ENCODE peak calls at places on chromosomes 2 and 18, in seven cellular contexts. E is uterus, W is left lung, I is A549, T is adrenal gland, L is heart left ventricle, J is foreskin fibroblast. M is an unnamed sample.
A peak's percentile ranks its signal among the peaks of the same experiment; 100 is the strongest.

GRCh38 chr2:126838718-126838985 is 60.0 kb upstream of the TEX51 start:
- DNase-seq in J (no peak), E (no peak), I (no peak), L (no peak), T (no peak), W (no peak), M (no peak)

GRCh38 chr2:157158111-157158510 is 99.4 kb upstream of the GALNT5 start:
- DNase-seq in I (no peak), E (no peak), W (no peak), J (peak; percentile 72), T (no peak), L (no peak), M (no peak)

GRCh38 chr2:67660871-67661270 is 263.7 kb downstream of the ETAA1 start:
- DNase-seq in I (no peak), J (peak; percentile 25), E (no peak), L (no peak), W (no peak), T (no peak), M (no peak)

GRCh38 chr2:95361216-95361980 is 41.1 kb upstream of the FAHD2A start:
- DNase-seq in E (no peak), W (peak; percentile 20), J (no peak), I (no peak), T (no peak), L (no peak), M (no peak)

GRCh38 chr2:159538801-159539200 is 77.5 kb downstream of the BAZ2B start:
- DNase-seq in J (no peak), E (no peak), W (no peak), T (no peak), I (no peak), L (no peak), M (no peak)

GRCh38 chr2:99572798-99573197 is 83.0 kb upstream of the REV1 start:
- DNase-seq in L (no peak), I (no peak), T (no peak), J (no peak), E (no peak), W (no peak), M (no peak)

GRCh38 chr18:13438507-13439056 is 220.0 kb downstream of the LDLRAD4 start:
- DNase-seq in L (no peak), J (no peak), W (no peak), T (no peak), I (no peak), E (no peak), M (no peak)

GRCh38 chr18:80244956-80245730 is 2.2 kb downstream of the PARD6G start:
- DNase-seq in T (no peak), J (no peak), E (no peak), L (no peak), I (no peak), W (no peak), M (no peak)

GRCh38 chr2:180085144-180085543 is 78.0 kb upstream of the CWC22 start:
- DNase-seq in I (no peak), E (no peak), J (no peak), T (no peak), W (no peak), L (no peak), M (no peak)

GRCh38 chr18:21179590-21180220 is 62.3 kb upstream of the GREB1L start:
- DNase-seq in E (peak; percentile 57), W (no peak), T (peak; percentile 71), I (peak; percentile 25), J (peak; percentile 83), L (peak; percentile 52), M (peak; percentile 86)

GRCh38 chr2:176637497-176638166 is 368.4 kb downstream of the MTX2 start:
- DNase-seq in J (peak; percentile 58), I (peak; percentile 29), E (peak; percentile 79), L (peak; percentile 52), T (peak; percentile 32), W (peak; percentile 82), M (peak; percentile 11)

GRCh38 chr2:165390875-165391274 is 78.6 kb upstream of the CSRNP3 start:
- DNase-seq in L (no peak), I (no peak), T (no peak), W (no peak), J (no peak), E (no peak), M (no peak)

GRCh38 chr2:172807011-172807410 is 71.4 kb downstream of the RAPGEF4 start:
- DNase-seq in W (no peak), T (no peak), E (no peak), J (no peak), I (no peak), L (no peak), M (no peak)

GRCh38 chr18:36539674-36540073 is 242.2 kb downstream of the FHOD3 start:
- DNase-seq in L (no peak), W (no peak), E (no peak), T (no peak), I (no peak), J (peak; percentile 55), M (no peak)

GRCh38 chr2:98483257-98483861 is 38.7 kb downstream of the INPP4A start:
- DNase-seq in L (no peak), J (no peak), E (no peak), T (no peak), I (no peak), W (no peak), M (no peak)
- H3K4me3 ChIP-seq in L (no peak overlapping the region), J (no peak overlapping the region), E (no peak overlapping the region), T (no peak overlapping the region), I (no peak overlapping the region), W (no peak overlapping the region), M (no peak overlapping the region)

GRCh38 chr18:49788327-49788908 is 24.9 kb downstream of the ACAA2 start:
- DNase-seq in E (no peak), J (peak; percentile 20), W (no peak), I (no peak), L (no peak), T (no peak), M (peak; percentile 54)

GRCh38 chr18:49786019-49786720 is 27.2 kb downstream of the ACAA2 start:
- DNase-seq in E (no peak), I (no peak), T (no peak), W (no peak), J (no peak), L (no peak), M (no peak)

GRCh38 chr18:49778826-49779465 is 34.4 kb downstream of the ACAA2 start:
- DNase-seq in E (no peak), L (no peak), T (no peak), I (no peak), W (no peak), J (no peak), M (peak; percentile 59)

GRCh38 chr18:49784427-49785185 is 28.7 kb downstream of the ACAA2 start:
- DNase-seq in E (no peak), T (no peak), I (no peak), W (no peak), J (peak; percentile 55), L (no peak), M (peak; percentile 60)
- TF ChIP-seq CTCF in E (no peak), T (peak; percentile 24), I (peak; percentile 26), W (no peak), J (peak; percentile 41), L (no peak), M (peak; percentile 54)

DNA sequence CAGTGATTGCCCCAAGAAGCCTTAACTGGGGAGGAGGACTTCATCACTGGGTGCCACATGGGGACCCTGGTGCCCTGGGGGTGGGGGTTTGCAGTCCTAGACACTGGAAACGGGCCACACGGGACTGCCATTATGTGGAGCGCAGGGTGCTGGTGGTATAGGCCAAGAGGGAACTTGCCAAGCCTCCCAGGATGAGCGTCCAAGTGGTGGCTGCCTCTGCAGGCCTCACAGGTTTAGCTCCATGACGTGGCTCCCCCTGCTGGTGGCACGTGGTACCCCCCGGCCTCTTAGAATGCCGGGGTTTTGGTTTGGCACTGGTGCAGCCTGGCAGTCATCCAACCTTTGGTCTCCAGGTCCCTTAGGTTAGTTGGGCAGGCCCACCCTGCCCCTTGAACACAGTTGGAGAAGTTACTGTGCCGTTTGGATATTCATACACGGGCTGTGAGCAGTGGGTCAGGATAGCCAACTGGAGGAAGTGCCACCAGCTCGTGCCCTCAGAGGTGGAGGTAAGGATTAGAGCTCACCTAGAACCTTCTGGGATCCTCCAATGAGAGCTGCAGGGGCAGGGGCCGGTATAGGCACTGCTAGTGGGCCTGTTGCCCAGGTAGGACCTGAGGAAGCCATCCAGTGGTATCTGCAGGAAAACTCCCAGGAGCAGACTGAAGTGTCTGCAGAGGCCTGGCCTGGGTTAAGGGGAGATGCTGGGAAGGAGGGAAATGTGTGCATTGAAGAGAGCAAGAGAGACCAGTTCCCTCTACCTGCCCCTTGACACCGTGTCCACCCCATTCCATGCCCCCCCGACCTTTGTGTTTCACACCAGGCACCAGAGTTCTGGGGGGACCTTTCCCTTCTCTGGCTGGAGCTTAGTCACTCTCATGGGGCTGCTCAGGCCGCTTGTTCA is 5.7 kb downstream of the PTMA start:
- DNase-seq in I (peak; percentile 88), J (peak; percentile 93), W (peak; percentile 95), E (peak; percentile 86), T (peak; percentile 94), L (peak; percentile 87), M (peak; percentile 87)
- H3K4me3 ChIP-seq in I (no peak overlapping the region), J (no peak overlapping the region), W (no peak overlapping the region), E (no peak overlapping the region), T (no peak overlapping the region), L (no peak overlapping the region), M (no peak overlapping the region)

GRCh38 chr2:31386172-31386571 is 28.4 kb downstream of the XDH start:
- DNase-seq in I (no peak), L (no peak), E (no peak), J (no peak), T (no peak), W (no peak), M (no peak)

GRCh38 chr2:31384771-31385276 is 29.7 kb downstream of the XDH start:
- DNase-seq in L (no peak), T (no peak), W (no peak), I (peak; percentile 79), E (no peak), J (peak; percentile 95), M (peak; percentile 93)

GRCh38 chr2:31388736-31389135 is 25.8 kb downstream of the XDH start:
- DNase-seq in E (no peak), T (no peak), J (no peak), I (no peak), W (no peak), L (no peak), M (no peak)

GRCh38 chr2:31387850-31388249 is 26.7 kb downstream of the XDH start:
- DNase-seq in J (no peak), L (no peak), E (no peak), T (no peak), I (no peak), W (no peak), M (no peak)

GRCh38 chr2:31386648-31387047 is 27.9 kb downstream of the XDH start:
- DNase-seq in L (no peak), J (peak; percentile 32), E (no peak), I (no peak), W (no peak), T (no peak), M (no peak)
- TF ChIP-seq CTCF in L (no peak), J (no peak), E (no peak), I (peak; percentile 14), W (no peak), T (no peak), M (peak; percentile 31)

GRCh38 chr2:30807249-30807648 is at the start of gene CAPN13:
- DNase-seq in T (no peak), E (no peak), I (no peak), J (no peak), L (no peak), W (peak; percentile 45), M (no peak)
- H3K4me3 ChIP-seq in T (no peak within 1 kb of the TSS), E (no peak within 1 kb of the TSS), I (no peak within 1 kb of the TSS), J (no peak within 1 kb of the TSS), L (no peak within 1 kb of the TSS), W (no peak within 1 kb of the TSS), M (no peak within 1 kb of the TSS)

M was measured in choroid plexus epithelial cell.